ENCODE peak calls at places on chromosomes 11 and 22, in nine cellular contexts. K, U, F, A, Y, M, Q, X and L are unnamed samples.

GRCh38 chr11:97739892-97740782 is 1280.6 kb upstream of the CNTN5 start:
- DNase-seq in K (no peak), U (peak; percentile 32), F (no peak), A (no peak), Y (no peak), M (no peak), Q (no peak), X (no peak), L (no peak)

GRCh38 chr11:94077568-94078293 is 50.9 kb upstream of the PANX1 start:
- DNase-seq in K (no peak), U (no peak), F (no peak), A (no peak), Y (no peak), M (no peak), Q (no peak), X (peak; percentile 48), L (no peak)

GRCh38 chr11:128492461-128492860 is 94.9 kb downstream of the ETS1 start:
- DNase-seq in K (no peak), U (no peak), F (no peak), A (no peak), Y (no peak), M (no peak), Q (no peak), X (no peak), L (no peak)

GRCh38 chr11:36033082-36033751 is 89.4 kb downstream of the LDLRAD3 start:
- DNase-seq in K (no peak), U (no peak), F (no peak), A (peak; percentile 43), Y (no peak), M (no peak), Q (no peak), X (peak; percentile 59), L (no peak)

GRCh38 chr11:843086-843704 is 543 bp downstream of the TSPAN4 start:
- DNase-seq in K (no peak), U (peak; percentile 68), F (no peak), A (no peak), Y (no peak), M (no peak), Q (no peak), X (no peak), L (no peak)

GRCh38 chr11:65785329-65786007 is 1.4 kb upstream of the OVOL1 start:
- DNase-seq in K (no peak), U (peak; percentile 28), F (no peak), A (no peak), Y (no peak), M (no peak), Q (no peak), X (no peak), L (no peak)

GRCh38 chr22:27718186-27719032 is 83.1 kb downstream of the MN1 start:
- DNase-seq in K (no peak), U (peak; percentile 54), F (no peak), A (peak; percentile 60), Y (no peak), M (peak; percentile 89), Q (no peak), X (peak; percentile 86), L (peak; percentile 73)

GRCh38 chr11:12199231-12199948 is 89.0 kb downstream of the MICAL2 start:
- DNase-seq in K (no peak), U (no peak), F (no peak), A (no peak), Y (peak; percentile 36), M (peak; percentile 51), Q (no peak), X (peak; percentile 52), L (no peak)

GRCh38 chr22:28955817-28956216 is 72.4 kb downstream of the ZNRF3 start:
- DNase-seq in K (no peak), U (no peak), F (no peak), A (no peak), Y (no peak), M (no peak), Q (no peak), X (no peak), L (no peak)

GRCh38 chr22:49458708-49459099 is 369.0 kb downstream of the BRD1 start:
- DNase-seq in K (no peak), U (no peak), F (no peak), A (no peak), Y (no peak), M (peak; percentile 56), Q (no peak), X (no peak), L (no peak)

GRCh38 chr11:18692941-18693760 is 5.4 kb upstream of the TMEM86A start:
- DNase-seq in K (no peak), U (no peak), F (no peak), A (no peak), Y (no peak), M (no peak), Q (no peak), X (no peak), L (no peak)

GRCh38 chr11:64713781-64714363 is 9.1 kb downstream of the NRXN2 start:
- DNase-seq in K (no peak), U (no peak), F (no peak), A (peak; percentile 77), Y (no peak), M (no peak), Q (no peak), X (peak; percentile 76), L (no peak)

GRCh38 chr22:47484960-47485571 is 722.6 kb downstream of the TBC1D22A start:
- DNase-seq in K (no peak), U (no peak), F (no peak), A (no peak), Y (peak; percentile 40), M (no peak), Q (no peak), X (no peak), L (no peak)

GRCh38 chr11:278001-278951 is at the start of gene NLRP6:
- DNase-seq in K (no peak), U (peak; percentile 36), F (no peak), A (no peak), Y (no peak), M (peak; percentile 51), Q (no peak), X (no peak), L (no peak)

GRCh38 chr11:74226907-74227306 is 55.8 kb downstream of the PPME1 start:
- DNase-seq in K (no peak), U (no peak), F (no peak), A (peak; percentile 25), Y (no peak), M (no peak), Q (no peak), X (peak; percentile 47), L (no peak)